ENCODE peak calls at places on chromosomes 12 and 14, in five cellular contexts. One of them, this sample, is unnamed.

GRCh38 chr14:105329411-105330200 is 15.1 kb downstream of the PACS2 start:
- DNase-seq in tibial artery: no peak
- DNase-seq in kidney: no peak
- DNase-seq in adrenal gland: no peak
- DNase-seq in Panc1: no peak
- DNase-seq in this sample: no peak

GRCh38 chr14:22780105-22780679 is 13.7 kb downstream of the OXA1L start:
- DNase-seq in tibial artery: no peak
- DNase-seq in kidney: no peak
- DNase-seq in adrenal gland: peak; percentile 53
- DNase-seq in Panc1: no peak
- DNase-seq in this sample: no peak

GRCh38 chr12:121787063-121787774 is 6.3 kb downstream of the RHOF start:
- DNase-seq in tibial artery: no peak
- DNase-seq in kidney: peak; percentile 91
- DNase-seq in adrenal gland: no peak
- DNase-seq in Panc1: no peak
- DNase-seq in this sample: no peak

GRCh38 chr14:69439516-69440270 is 41.2 kb downstream of the SLC39A9 start:
- DNase-seq in tibial artery: no peak
- DNase-seq in kidney: no peak
- DNase-seq in adrenal gland: no peak
- DNase-seq in Panc1: no peak
- DNase-seq in this sample: no peak

GRCh38 chr12:66883545-66883944 is 204.7 kb upstream of the GRIP1 start:
- DNase-seq in tibial artery: no peak
- DNase-seq in kidney: no peak
- DNase-seq in adrenal gland: no peak
- DNase-seq in Panc1: no peak
- DNase-seq in this sample: no peak

GRCh38 chr14:69093551-69094421 is 59.1 kb downstream of the DCAF5 start:
- DNase-seq in tibial artery: no peak
- DNase-seq in kidney: no peak
- DNase-seq in adrenal gland: no peak
- DNase-seq in Panc1: no peak
- DNase-seq in this sample: no peak

GRCh38 chr12:69916541-69917270 is 91.7 kb downstream of the MYRFL start:
- DNase-seq in tibial artery: no peak
- DNase-seq in kidney: no peak
- DNase-seq in adrenal gland: no peak
- DNase-seq in Panc1: no peak
- DNase-seq in this sample: no peak

GRCh38 chr12:15629761-15630160 is 159.4 kb downstream of the EPS8 start:
- DNase-seq in tibial artery: no peak
- DNase-seq in kidney: no peak
- DNase-seq in adrenal gland: no peak
- DNase-seq in Panc1: no peak
- DNase-seq in this sample: no peak

GRCh38 chr14:73878436-73878835 is 8.2 kb upstream of the ZNF410 start:
- DNase-seq in tibial artery: no peak
- DNase-seq in kidney: no peak
- DNase-seq in adrenal gland: no peak
- DNase-seq in Panc1: no peak
- DNase-seq in this sample: no peak

GRCh38 chr14:76204436-76205230 is 52.9 kb downstream of the GPATCH2L start:
- DNase-seq in tibial artery: no peak
- DNase-seq in kidney: no peak
- DNase-seq in adrenal gland: no peak
- DNase-seq in Panc1: no peak
- DNase-seq in this sample: no peak

GRCh38 chr14:92615451-92615850 is 101.9 kb downstream of the RIN3 start:
- DNase-seq in tibial artery: no peak
- DNase-seq in kidney: no peak
- DNase-seq in adrenal gland: no peak
- DNase-seq in Panc1: no peak
- DNase-seq in this sample: no peak

GRCh38 chr12:132263451-132264065 is 65.8 kb downstream of the GALNT9 start:
- DNase-seq in tibial artery: no peak
- DNase-seq in kidney: peak; percentile 56
- DNase-seq in adrenal gland: no peak
- DNase-seq in Panc1: no peak
- DNase-seq in this sample: no peak

GRCh38 chr14:31740688-31741087 is 179.5 kb downstream of the NUBPL start:
- DNase-seq in tibial artery: no peak
- DNase-seq in kidney: no peak
- DNase-seq in adrenal gland: no peak
- DNase-seq in Panc1: no peak
- DNase-seq in this sample: no peak

GRCh38 chr14:31749275-31749674 is 188.1 kb downstream of the NUBPL start:
- DNase-seq in tibial artery: no peak
- DNase-seq in kidney: no peak
- DNase-seq in adrenal gland: no peak
- DNase-seq in Panc1: no peak
- DNase-seq in this sample: no peak

GRCh38 chr14:31746326-31746725 is 185.1 kb downstream of the NUBPL start:
- DNase-seq in tibial artery: no peak
- DNase-seq in kidney: no peak
- DNase-seq in adrenal gland: no peak
- DNase-seq in Panc1: no peak
- DNase-seq in this sample: no peak

DNA sequence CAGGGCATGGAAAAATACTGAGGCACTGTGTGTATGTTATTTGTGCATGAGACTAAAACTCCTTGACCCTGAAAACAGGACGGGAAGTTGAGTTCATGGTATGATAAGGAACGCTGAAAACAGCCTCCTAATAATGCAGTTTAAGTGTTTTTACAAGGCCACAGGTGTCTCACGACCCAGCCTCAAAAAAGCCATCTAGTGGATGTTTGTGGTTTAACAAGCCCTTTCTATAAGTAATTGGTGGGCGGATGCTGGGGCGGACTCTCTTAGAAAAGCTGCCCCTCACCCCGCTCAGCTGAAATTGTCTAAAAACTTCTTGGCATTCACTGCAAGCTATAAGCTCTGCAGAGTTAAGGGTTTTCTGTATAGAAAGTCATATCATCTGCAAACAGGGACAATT is 184.5 kb downstream of the NUBPL start:
- DNase-seq in tibial artery: no peak
- DNase-seq in kidney: no peak
- DNase-seq in adrenal gland: no peak
- DNase-seq in Panc1: no peak
- DNase-seq in this sample: no peak
- TF ChIP-seq CTCF in tibial artery: no peak
- TF ChIP-seq CTCF in kidney: no peak
- TF ChIP-seq CTCF in adrenal gland: no peak
- TF ChIP-seq CTCF in Panc1: no peak
- TF ChIP-seq CTCF in this sample: peak; percentile 23

GRCh38 chr12:91657016-91657415 is 474.4 kb upstream of the DCN start:
- DNase-seq in tibial artery: no peak
- DNase-seq in kidney: no peak
- DNase-seq in adrenal gland: no peak
- DNase-seq in Panc1: no peak
- DNase-seq in this sample: no peak

GRCh38 chr12:91654087-91654486 is 471.5 kb upstream of the DCN start:
- DNase-seq in tibial artery: no peak
- DNase-seq in kidney: no peak
- DNase-seq in adrenal gland: no peak
- DNase-seq in Panc1: no peak
- DNase-seq in this sample: no peak

GRCh38 chr12:91651728-91652127 is 469.1 kb upstream of the DCN start:
- DNase-seq in tibial artery: no peak
- DNase-seq in kidney: no peak
- DNase-seq in adrenal gland: no peak
- DNase-seq in Panc1: no peak
- DNase-seq in this sample: no peak
- H3K4me3 ChIP-seq in tibial artery: no peak overlapping the region
- H3K4me3 ChIP-seq in kidney: no peak overlapping the region
- H3K4me3 ChIP-seq in adrenal gland: no peak overlapping the region
- H3K4me3 ChIP-seq in Panc1: no peak overlapping the region
- H3K4me3 ChIP-seq in this sample: no peak overlapping the region

DNA sequence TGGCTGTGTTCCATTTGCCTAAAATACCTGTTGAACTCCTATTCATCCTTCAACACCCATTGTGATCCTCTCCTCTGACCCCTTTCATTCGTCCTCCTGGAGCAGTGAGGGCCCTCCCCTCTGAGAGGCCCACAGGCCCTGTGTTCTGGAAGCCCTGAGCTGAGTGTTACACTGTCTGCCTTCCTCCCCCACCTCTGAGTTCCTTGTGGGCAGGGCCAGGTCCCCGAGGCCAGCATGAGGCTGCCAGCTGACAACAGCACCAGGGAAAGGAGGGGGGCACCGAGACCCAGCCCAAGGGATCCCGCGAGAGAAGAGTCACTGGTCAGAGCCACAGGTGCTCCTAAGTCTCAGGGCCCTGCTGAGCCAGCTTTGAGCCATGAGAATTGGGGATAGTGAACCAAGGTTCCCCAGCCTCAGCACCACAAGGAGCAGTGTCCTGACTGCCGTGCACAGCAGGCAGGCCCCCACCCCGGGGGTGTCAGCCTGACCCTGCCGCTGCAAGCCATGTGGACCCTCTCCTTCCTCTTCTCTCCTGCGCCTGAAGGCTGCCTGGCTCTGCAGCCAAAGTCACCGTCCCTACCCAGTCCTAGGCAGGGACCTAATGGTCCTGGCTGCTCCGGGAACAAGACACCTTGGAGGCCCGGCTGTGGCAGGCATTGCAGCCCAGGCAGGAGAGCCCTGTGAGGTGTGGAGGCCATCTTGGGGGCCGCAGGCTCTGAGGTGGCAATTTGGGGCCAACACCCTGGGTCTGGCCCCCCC is 52.5 kb downstream of the BEGAIN start:
- DNase-seq in tibial artery: peak; percentile 10
- DNase-seq in kidney: peak; percentile 54
- DNase-seq in adrenal gland: peak; percentile 14
- DNase-seq in Panc1: no peak
- DNase-seq in this sample: peak; percentile 43
- H3K4me1 ChIP-seq in tibial artery: peaks cover 6% of the 10 kb centered on the region
- H3K4me1 ChIP-seq in kidney: peaks cover 6% of the 10 kb centered on the region
- H3K4me1 ChIP-seq in adrenal gland: peaks cover 17% of the 10 kb centered on the region
- H3K4me1 ChIP-seq in Panc1: peaks cover 34% of the 10 kb centered on the region
- H3K4me1 ChIP-seq in this sample: peaks cover 18% of the 10 kb centered on the region

GRCh38 chr12:54195736-54196347 is 7.1 kb upstream of the SMUG1 start:
- DNase-seq in tibial artery: no peak
- DNase-seq in kidney: no peak
- DNase-seq in adrenal gland: no peak
- DNase-seq in Panc1: no peak
- DNase-seq in this sample: peak; percentile 63

GRCh38 chr12:54196396-54196795 is 7.6 kb upstream of the SMUG1 start:
- DNase-seq in tibial artery: no peak
- DNase-seq in kidney: no peak
- DNase-seq in adrenal gland: no peak
- DNase-seq in Panc1: no peak
- DNase-seq in this sample: no peak

GRCh38 chr12:54195080-54195479 is 6.3 kb upstream of the SMUG1 start:
- DNase-seq in tibial artery: no peak
- DNase-seq in kidney: no peak
- DNase-seq in adrenal gland: no peak
- DNase-seq in Panc1: no peak
- DNase-seq in this sample: no peak

GRCh38 chr12:54199034-54199433 is 10.2 kb upstream of the SMUG1 start:
- DNase-seq in tibial artery: no peak
- DNase-seq in kidney: no peak
- DNase-seq in adrenal gland: no peak
- DNase-seq in Panc1: no peak
- DNase-seq in this sample: no peak

GRCh38 chr12:54197037-54197909 is 8.5 kb upstream of the SMUG1 start:
- DNase-seq in tibial artery: no peak
- DNase-seq in kidney: no peak
- DNase-seq in adrenal gland: no peak
- DNase-seq in Panc1: no peak
- DNase-seq in this sample: peak; percentile 53
- TF ChIP-seq CTCF in tibial artery: no peak
- TF ChIP-seq CTCF in kidney: no peak
- TF ChIP-seq CTCF in adrenal gland: no peak
- TF ChIP-seq CTCF in Panc1: no peak
- TF ChIP-seq CTCF in this sample: no peak

GRCh38 chr12:103957865-103958388 is 7.7 kb upstream of the TDG start:
- DNase-seq in tibial artery: no peak
- DNase-seq in kidney: no peak
- DNase-seq in adrenal gland: no peak
- DNase-seq in Panc1: no peak
- DNase-seq in this sample: no peak
- H3K4me3 ChIP-seq in tibial artery: peak overlapping the region; percentile 81
- H3K4me3 ChIP-seq in kidney: no peak overlapping the region
- H3K4me3 ChIP-seq in adrenal gland: no peak overlapping the region
- H3K4me3 ChIP-seq in Panc1: peak overlapping the region; percentile 75
- H3K4me3 ChIP-seq in this sample: peak overlapping the region; percentile 92

This sample was measured in BE2C.